ENCODE peak calls at places on chromosomes 4 and X, in nine cellular contexts. F is hepatocyte, G is A549, C is aorta, U is Caco-2, R is cardiac muscle cell, A is BJ, K is cardiac fibroblast, D is tibial nerve. Y is an unnamed sample.

GRCh38 chrX:46838482-46838857 is 1.6 kb downstream of the RP2 start:
- DNase-seq in A (no peak), U (no peak), R (no peak), F (no peak), K (no peak), D (no peak), G (no peak), C (no peak), Y (no peak)

GRCh38 chrX:86935988-86936387 is 581.6 kb upstream of the KLHL4 start:
- DNase-seq in F (no peak), U (no peak), R (no peak), K (no peak), G (no peak), C (no peak), A (no peak), D (no peak), Y (no peak)

GRCh38 chrX:108001218-108001814 is 19.1 kb upstream of the TEX13B start:
- DNase-seq in D (no peak), G (peak; percentile 28), K (peak; percentile 67), C (no peak), A (no peak), R (peak; percentile 66), U (peak; percentile 24), F (peak; percentile 51), Y (no peak)

GRCh38 chrX:30521440-30522182 is 56.0 kb downstream of the TASL start:
- DNase-seq in A (peak; percentile 42), G (no peak), R (peak; percentile 49), F (no peak), C (no peak), K (peak; percentile 58), U (no peak), D (no peak), Y (no peak)

GRCh38 chr4:128721896-128722295 is 87.6 kb upstream of the JADE1 start:
- DNase-seq in C (no peak), D (no peak), R (no peak), U (no peak), F (no peak), G (no peak), K (no peak), A (no peak), Y (no peak)

GRCh38 chr4:95548738-95549245 is at the start of gene UNC5C:
- DNase-seq in U (no peak), A (no peak), R (peak; percentile 90), G (no peak), K (peak; percentile 92), C (peak; percentile 85), D (peak; percentile 43), F (peak; percentile 83), Y (no peak)

GRCh38 chr4:149727663-149728062 is 88.0 kb downstream of the IQCM start:
- DNase-seq in F (no peak), G (no peak), C (no peak), R (no peak), A (no peak), U (no peak), K (no peak), D (no peak), Y (no peak)

GRCh38 chr4:67581208-67581857 is 22.8 kb downstream of the STAP1 start:
- DNase-seq in D (no peak), F (no peak), G (no peak), C (no peak), A (no peak), R (no peak), U (no peak), K (no peak), Y (no peak)

GRCh38 chr4:165560941-165561340 is 182.1 kb downstream of the CPE start:
- DNase-seq in G (no peak), C (no peak), A (no peak), R (no peak), D (no peak), K (no peak), F (no peak), U (no peak), Y (no peak)

GRCh38 chr4:6915041-6916005 is 5.7 kb downstream of the TBC1D14 start:
- DNase-seq in K (no peak), C (no peak), U (no peak), A (no peak), D (no peak), R (no peak), F (no peak), G (no peak), Y (no peak)

GRCh38 chrX:49876750-49877149 is 2.5 kb upstream of the USP27X start:
- DNase-seq in K (peak; percentile 34), C (no peak), R (peak; percentile 26), U (peak; percentile 50), F (peak; percentile 57), D (no peak), A (no peak), G (peak; percentile 43), Y (no peak)

GRCh38 chr4:171719691-171720090 is 93.5 kb upstream of the GALNTL6 start:
- DNase-seq in K (no peak), D (no peak), A (peak; percentile 8), F (no peak), R (no peak), U (no peak), C (no peak), G (no peak), Y (no peak)

GRCh38 chr4:18022572-18023039 is 1.1 kb upstream of the LCORL start:
- DNase-seq in D (no peak), K (peak; percentile 12), U (no peak), A (no peak), G (no peak), R (peak; percentile 15), F (peak; percentile 11), C (no peak), Y (no peak)

GRCh38 chrX:97389761-97390192 is 506.1 kb downstream of the RPA4 start:
- DNase-seq in C (no peak), A (peak; percentile 20), F (peak; percentile 45), G (no peak), R (peak; percentile 79), K (peak; percentile 67), U (no peak), D (no peak), Y (no peak)

GRCh38 chr4:41375561-41375960 is 118.8 kb downstream of the UCHL1 start:
- DNase-seq in K (no peak), R (no peak), G (no peak), U (no peak), C (peak; percentile 55), F (no peak), D (no peak), A (no peak), Y (no peak)

GRCh38 chr4:170231377-170231776 is 141.6 kb upstream of the AADAT start:
- DNase-seq in D (no peak), C (no peak), F (no peak), G (no peak), R (no peak), A (no peak), U (no peak), K (no peak), Y (no peak)

GRCh38 chr4:47287735-47288134 is 175.8 kb downstream of the COMMD8 start:
- DNase-seq in R (peak; percentile 56), K (peak; percentile 55), U (no peak), G (no peak), F (peak; percentile 36), C (no peak), D (no peak), A (no peak), Y (no peak)

DNA sequence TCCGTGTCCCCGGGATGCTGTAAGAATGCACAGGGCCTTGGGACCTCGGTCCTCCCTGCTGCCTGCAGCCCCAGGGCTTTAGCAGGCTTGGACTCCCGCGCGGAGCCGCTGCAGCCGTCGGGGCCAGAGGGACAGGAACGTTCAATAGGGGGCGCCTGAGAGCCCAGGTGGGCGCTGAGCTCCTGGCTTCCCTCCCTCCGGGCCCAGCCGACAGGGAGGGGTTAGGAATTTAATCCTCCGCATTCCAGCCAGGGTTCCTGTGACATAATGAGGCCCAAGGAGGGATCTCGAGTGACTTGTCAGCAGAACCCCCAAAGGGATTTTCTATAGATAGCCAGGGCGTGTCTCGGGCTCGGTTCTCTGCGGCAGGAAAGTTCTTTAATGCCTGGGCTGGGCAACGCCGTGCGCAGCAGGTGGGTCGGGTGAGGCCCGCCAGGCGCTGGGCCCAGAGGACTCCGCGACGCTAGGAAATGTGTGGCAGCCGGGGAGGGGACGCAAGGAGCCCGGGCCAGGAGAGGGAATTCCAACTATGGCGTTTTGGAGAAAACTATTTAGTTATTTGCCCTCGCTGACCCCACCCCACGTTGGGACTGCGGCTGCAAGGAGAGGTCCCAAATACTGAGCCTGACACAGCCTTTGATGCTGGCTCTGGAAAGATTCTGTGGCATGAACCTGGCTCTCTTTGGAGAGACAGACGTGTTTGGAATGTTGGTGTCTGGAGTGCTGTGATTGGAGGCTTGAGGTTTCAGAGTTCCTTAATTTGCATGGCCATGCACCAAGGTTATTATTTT is 285.2 kb upstream of the GATB start:
- DNase-seq in F (peak; percentile 86), C (peak; percentile 60), G (peak; percentile 25), D (no peak), R (peak; percentile 20), A (no peak), K (peak; percentile 14), U (peak; percentile 45), Y (peak; percentile 7)
- H3K4me3 ChIP-seq in F (no peak overlapping the region), C (no peak overlapping the region), G (peak overlapping the region; percentile 33), D (peak overlapping the region; percentile 8), R (no peak overlapping the region), A (no peak overlapping the region), K (no peak overlapping the region), U (no peak overlapping the region), Y (no peak overlapping the region)

GRCh38 chr4:113955948-113956347 is 23.5 kb downstream of the ARSJ start:
- DNase-seq in C (no peak), A (no peak), R (no peak), G (no peak), D (no peak), K (no peak), F (no peak), U (no peak), Y (no peak)
- H3K4me3 ChIP-seq in C (no peak overlapping the region), A (no peak overlapping the region), R (no peak overlapping the region), G (no peak overlapping the region), D (no peak overlapping the region), K (no peak overlapping the region), F (no peak overlapping the region), U (no peak overlapping the region), Y (no peak overlapping the region)

GRCh38 chrX:14779589-14779988 is 93.3 kb downstream of the FANCB start:
- DNase-seq in C (no peak), K (no peak), U (no peak), R (no peak), A (no peak), F (no peak), D (no peak), G (no peak), Y (no peak)

GRCh38 chrX:14776901-14777300 is 96.0 kb downstream of the FANCB start:
- DNase-seq in R (no peak), A (no peak), C (no peak), K (peak; percentile 2), U (no peak), G (no peak), D (no peak), F (no peak), Y (no peak)

GRCh38 chrX:14777484-14777883 is 95.4 kb downstream of the FANCB start:
- DNase-seq in R (peak; percentile 11), D (no peak), F (no peak), U (no peak), C (no peak), K (peak; percentile 12), G (no peak), A (no peak), Y (no peak)
- H3K4me3 ChIP-seq in R (no peak overlapping the region), D (no peak overlapping the region), F (no peak overlapping the region), U (no peak overlapping the region), C (no peak overlapping the region), K (no peak overlapping the region), G (no peak overlapping the region), A (no peak overlapping the region), Y (no peak overlapping the region)

DNA sequence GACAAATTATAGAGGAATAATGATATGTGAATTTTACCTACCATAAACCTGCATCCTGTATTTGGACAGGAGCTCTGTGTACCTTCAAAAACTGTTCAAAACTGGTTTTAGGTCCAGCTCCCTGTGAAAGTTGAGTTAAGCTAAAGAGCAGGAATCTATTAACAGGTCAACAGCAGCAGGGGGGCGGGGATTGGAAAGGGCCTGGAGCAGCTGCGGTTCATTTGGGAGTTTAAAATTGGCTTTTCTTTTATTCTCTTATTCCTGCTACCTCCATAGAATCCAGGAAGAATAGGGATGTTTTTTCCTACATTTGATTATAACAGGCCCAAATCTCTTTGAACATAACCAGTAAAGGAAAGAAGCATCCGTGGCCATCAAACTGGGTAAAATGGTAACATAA is 23.8 kb downstream of the SHROOM3 start:
- DNase-seq in G (no peak), U (no peak), D (no peak), R (peak; percentile 34), K (peak; percentile 19), C (no peak), A (no peak), F (no peak), Y (no peak)
- H3K4me3 ChIP-seq in G (no peak overlapping the region), U (no peak overlapping the region), D (no peak overlapping the region), R (no peak overlapping the region), K (no peak overlapping the region), C (no peak overlapping the region), A (no peak overlapping the region), F (no peak overlapping the region), Y (no peak overlapping the region)